ENCODE peak calls at places on chromosomes 2 and 18, in seven cellular contexts. I is stomach, G is ovary, A is tibial nerve, J is HepG2, D is body of pancreas, X is adrenal gland. B is an unnamed sample.

GRCh38 chr18:5237083-5237722 is 40.1 kb upstream of the AKAIN1 start:
- DNase-seq in I (no peak), D (no peak), X (no peak), J (peak), A (no peak), G (no peak), B (no peak)

GRCh38 chr2:54572636-54573531 is 116.8 kb downstream of the SPTBN1 start:
- DNase-seq in D (no peak), X (no peak), G (no peak), J (no peak), I (no peak), A (no peak), B (no peak)

GRCh38 chr2:33291278-33292013 is 185.0 kb upstream of the RASGRP3 start:
- DNase-seq in X (no peak), I (no peak), G (no peak), J (peak), A (no peak), D (no peak), B (no peak)

GRCh38 chr18:3060667-3061580 is 48.0 kb upstream of the LPIN2 start:
- DNase-seq in I (no peak), J (peak), G (no peak), D (no peak), A (no peak), X (peak), B (no peak)

GRCh38 chr18:44229693-44230108 is 451.0 kb upstream of the SETBP1 start:
- DNase-seq in G (peak), X (peak), I (no peak), J (no peak), A (peak), D (peak), B (no peak)

GRCh38 chr2:191636235-191636543 is 41.7 kb upstream of the NABP1 start:
- DNase-seq in A (no peak), J (peak), G (no peak), D (no peak), X (no peak), I (no peak), B (no peak)

GRCh38 chr2:64049633-64050220 is 30.5 kb upstream of the VPS54 start:
- DNase-seq in I (peak), A (peak), G (peak), J (peak), D (peak), X (peak), B (peak)

GRCh38 chr2:11829947-11830707 is 83.7 kb downstream of the LPIN1 start:
- DNase-seq in A (peak), J (peak), I (peak), G (peak), D (peak), X (peak), B (peak)

DNA sequence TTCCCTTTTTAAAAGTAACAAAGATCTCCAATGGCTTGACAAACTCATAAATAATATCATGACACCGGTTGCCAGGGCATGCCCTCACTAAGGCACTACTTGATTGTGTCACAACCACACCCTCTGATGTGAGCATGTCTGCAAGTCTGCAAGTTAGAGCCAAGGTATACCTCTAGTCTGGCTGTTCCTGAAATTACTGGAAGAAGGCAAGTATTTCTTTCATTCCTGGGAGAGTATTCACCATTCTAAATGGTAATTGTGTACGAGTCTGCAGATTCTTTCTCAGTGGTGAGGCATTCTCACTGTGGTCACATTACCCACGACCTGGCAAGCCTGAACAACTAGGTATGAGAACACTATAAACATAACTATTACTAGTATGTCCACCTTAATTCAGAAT is 25.7 kb upstream of the RNU4ATAC start:
- DNase-seq in X (no peak), G (no peak), A (no peak), I (no peak), J (no peak), D (no peak), B (no peak)
- H3K27ac ChIP-seq in X (no peak), G (no peak), A (no peak), I (no peak), J (no peak), D (no peak), B (peak)

DNA sequence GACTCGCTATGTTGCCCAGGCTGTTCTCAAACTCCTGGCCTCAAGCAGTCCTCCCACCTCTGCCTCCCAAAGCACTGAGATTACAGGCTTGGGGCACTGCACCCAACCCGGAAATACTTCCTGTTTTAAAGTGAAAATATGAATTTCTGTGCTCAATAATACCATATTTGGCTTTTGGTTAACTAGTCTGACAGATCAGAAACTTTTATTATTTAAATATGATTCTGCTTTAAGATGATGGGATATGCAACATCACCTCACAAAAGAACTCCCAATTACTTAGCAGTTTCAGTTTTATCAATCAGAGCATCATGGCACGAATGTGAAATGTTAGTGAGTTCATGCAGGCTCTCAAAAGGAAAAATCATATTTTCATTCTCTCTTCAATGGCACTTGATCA is 120.6 kb downstream of the PTRHD1 start:
- DNase-seq in D (no peak), A (no peak), J (no peak), G (no peak), I (no peak), X (no peak), B (no peak)
- TF ChIP-seq POLR2A in D (no peak), A (no peak), J (no peak), G (no peak), I (no peak), X (no peak), B (no peak)

GRCh38 chr2:134738150-134738865 is 19.5 kb upstream of the TMEM163 start:
- DNase-seq in I (no peak), D (no peak), J (no peak), X (no peak), A (no peak), G (no peak), B (no peak)

GRCh38 chr2:134736167-134736885 is 17.5 kb upstream of the TMEM163 start:
- DNase-seq in J (no peak), G (no peak), X (no peak), I (no peak), A (no peak), D (no peak), B (no peak)

GRCh38 chr2:134739261-134739878 is 20.6 kb upstream of the TMEM163 start:
- DNase-seq in I (no peak), X (no peak), A (no peak), D (no peak), G (no peak), J (no peak), B (no peak)

GRCh38 chr2:134737671-134738070 is 18.9 kb upstream of the TMEM163 start:
- DNase-seq in J (no peak), D (no peak), A (no peak), X (no peak), G (no peak), I (no peak), B (no peak)

GRCh38 chr2:134739879-134740301 is 21.1 kb upstream of the TMEM163 start:
- DNase-seq in J (no peak), G (no peak), I (no peak), A (no peak), D (no peak), X (peak), B (no peak)
- H3K27ac ChIP-seq in J (no peak), G (no peak), I (no peak), A (no peak), D (no peak), X (no peak), B (no peak)

GRCh38 chr2:171160630-171161424 is at the start of gene TLK1:
- DNase-seq in X (peak), G (peak), I (peak), J (peak), A (peak), D (peak), B (peak)
- TF ChIP-seq POLR2A in X (peak), G (peak), I (no peak), J (peak), A (peak), D (peak), B (no peak)

GRCh38 chr2:234032301-234032856 is 18.1 kb upstream of the SPP2 start:
- DNase-seq in A (no peak), I (no peak), D (no peak), J (no peak), X (no peak), G (no peak), B (no peak)
- H3K27ac ChIP-seq in A (no peak), I (no peak), D (no peak), J (no peak), X (no peak), G (no peak), B (no peak)

GRCh38 chr2:127701651-127702394 is 526 bp downstream of the SFT2D3 start:
- DNase-seq in D (peak), X (peak), J (peak), A (no peak), G (peak), I (peak), B (peak)
- TF ChIP-seq POLR2A in D (peak), X (no peak), J (no peak), A (peak), G (no peak), I (no peak), B (peak)

GRCh38 chr2:28593356-28593755 is 97.5 kb downstream of the PLB1 start:
- DNase-seq in A (no peak), X (no peak), D (no peak), J (no peak), G (no peak), I (no peak), B (no peak)
- H3K27ac ChIP-seq in A (no peak), X (no peak), D (no peak), J (no peak), G (no peak), I (no peak), B (no peak)

DNA sequence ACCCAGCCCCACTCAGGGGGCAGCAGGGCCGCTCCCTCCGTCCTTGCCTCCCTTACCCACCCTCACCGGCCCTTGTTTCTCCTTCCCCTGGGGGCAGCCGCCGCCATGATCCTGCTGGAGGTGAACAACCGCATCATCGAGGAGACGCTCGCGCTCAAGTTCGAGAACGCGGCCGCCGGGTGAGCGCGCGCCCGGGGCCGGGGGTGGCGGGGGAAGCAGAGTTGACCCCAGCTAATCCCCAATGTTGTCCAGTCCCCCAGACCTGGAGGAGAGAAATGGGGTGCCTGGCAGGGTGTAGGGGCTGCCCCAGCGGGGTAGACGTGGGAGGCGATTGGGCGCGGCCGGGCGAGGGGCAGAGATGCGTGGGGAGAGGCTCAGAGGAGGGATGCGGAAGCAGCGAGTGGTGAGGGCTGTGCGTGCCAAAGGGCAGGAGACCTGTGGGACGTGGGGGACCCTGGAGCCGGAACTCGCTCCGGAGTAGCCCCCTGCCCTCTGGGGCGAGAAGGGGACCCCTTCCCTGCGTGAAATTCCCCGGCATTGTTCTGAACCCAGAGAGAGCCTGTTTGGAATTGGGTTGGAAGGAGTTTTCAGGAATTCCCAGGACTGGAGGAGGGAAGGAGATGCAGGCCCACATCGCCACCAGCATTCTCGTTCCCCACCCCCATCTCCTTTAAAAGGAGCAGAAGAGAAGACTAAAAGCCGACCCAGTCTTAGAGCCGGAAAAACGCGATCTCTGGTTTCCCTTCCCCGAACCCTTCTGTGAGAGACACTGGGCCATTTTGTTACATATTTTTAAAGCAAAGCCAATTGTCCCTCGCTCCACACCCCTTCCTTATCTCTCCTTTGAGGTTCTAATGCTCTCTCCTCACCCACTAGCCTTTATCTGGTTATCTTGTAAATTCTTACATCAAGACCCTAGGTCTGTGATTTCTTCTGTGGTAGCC is 649 bp downstream of the ARPC2 start:
- DNase-seq in J (peak), A (peak), D (peak), X (peak), G (peak), I (peak), B (peak)
- TF ChIP-seq POLR2A in J (no peak), A (no peak), D (no peak), X (no peak), G (no peak), I (no peak), B (peak)

DNA sequence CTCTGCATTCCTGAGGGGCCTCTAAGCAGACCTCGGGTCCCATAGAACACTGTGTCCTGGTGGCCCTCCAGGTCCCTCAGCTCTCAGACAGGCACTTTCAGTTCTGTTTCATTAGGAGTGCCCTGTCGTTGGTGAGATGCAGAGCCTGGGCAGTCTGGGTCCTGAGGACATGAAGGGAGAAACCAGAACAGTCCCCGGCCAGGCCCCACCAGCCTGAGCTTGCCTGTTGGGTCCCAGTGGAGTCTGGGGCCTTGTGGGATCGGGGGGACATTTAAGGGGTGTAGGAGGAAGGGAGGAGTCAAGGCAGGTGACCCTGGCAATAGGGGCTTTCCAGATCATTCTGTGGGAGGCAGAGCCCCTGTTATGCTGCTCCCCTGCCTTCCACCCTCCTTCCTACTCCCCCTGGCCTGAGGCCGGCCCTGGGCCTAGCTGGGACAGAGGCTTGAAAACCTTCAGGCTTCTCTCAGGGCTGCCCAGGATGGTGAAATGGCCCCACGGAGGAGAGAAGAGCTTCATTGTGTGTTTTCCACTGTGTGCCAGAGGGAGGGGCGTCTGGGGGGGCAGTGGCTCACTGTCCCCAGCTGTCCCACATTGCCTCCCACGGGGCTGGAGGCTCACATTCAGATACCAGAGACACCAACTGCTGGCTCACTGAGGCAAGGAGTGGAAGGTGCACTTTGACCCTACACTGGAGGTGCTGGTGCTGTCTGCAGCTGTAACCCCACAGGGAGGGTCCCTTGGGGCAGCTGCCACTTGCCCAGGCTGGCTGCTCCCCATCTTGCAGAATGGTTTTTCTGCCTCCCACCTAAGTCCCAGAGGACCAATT is 26.6 kb upstream of the CATIP start:
- DNase-seq in X (no peak), G (no peak), J (no peak), D (no peak), I (no peak), A (no peak), B (no peak)
- H3K27ac ChIP-seq in X (no peak), G (no peak), J (no peak), D (no peak), I (no peak), A (peak), B (no peak)

DNA sequence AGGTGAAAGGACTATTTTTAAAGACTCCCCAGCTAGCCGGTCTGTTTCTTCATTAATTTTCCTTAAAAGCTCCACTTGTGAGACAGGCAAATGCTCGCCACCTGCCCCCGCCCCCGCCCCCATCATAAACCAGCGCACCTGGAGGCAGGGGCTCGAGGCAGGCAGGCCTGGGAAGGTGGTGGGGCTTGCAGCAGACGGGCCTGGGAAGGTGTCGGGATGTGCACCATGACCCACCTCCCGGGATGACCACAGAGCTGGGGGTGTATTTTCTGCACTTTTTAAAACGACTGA is 80.8 kb upstream of the CTDP1 start:
- DNase-seq in J (no peak), A (no peak), X (no peak), I (no peak), G (peak), D (peak), B (no peak)
- TF ChIP-seq POLR2A in J (no peak), A (no peak), X (no peak), I (no peak), G (no peak), D (no peak), B (no peak)

B was measured in esophagus squamous epithelium.